ENCODE peak calls at places on chromosome 5, in ten cellular contexts. S, P, B, G, A, Q, W, D, K and C are unnamed samples.
A peak's percentile ranks its signal among the peaks of the same experiment; 100 is the strongest.

GRCh38 chr5:39197556-39197955 is 21.8 kb downstream of the FYB1 start:
- DNase-seq in D (no peak), K (no peak), S (no peak), G (no peak), P (no peak), B (no peak), Q (no peak), A (no peak), W (no peak), C (no peak)

GRCh38 chr5:82414043-82414393 is 135.9 kb upstream of the RPS23 start:
- DNase-seq in Q (no peak), B (no peak), G (no peak), W (no peak), D (no peak), P (no peak), K (no peak), A (no peak), S (no peak), C (no peak)

GRCh38 chr5:139335811-139336210 is 5.8 kb upstream of the PAIP2 start:
- DNase-seq in A (no peak), G (no peak), S (no peak), D (no peak), Q (peak; percentile 12), B (no peak), W (no peak), P (no peak), K (no peak), C (no peak)

GRCh38 chr5:175444060-175444904 is at the start of gene DRD1:
- DNase-seq in B (peak; percentile 43), Q (peak; percentile 20), A (peak; percentile 67), S (peak; percentile 56), K (peak; percentile 7), G (peak; percentile 34), P (peak; percentile 66), D (peak; percentile 89), W (peak; percentile 81), C (no peak)

GRCh38 chr5:127290019-127290945 is at the start of gene MEGF10:
- DNase-seq in Q (peak; percentile 48), S (no peak), A (peak; percentile 56), K (no peak), W (peak; percentile 57), D (peak; percentile 73), G (peak; percentile 13), B (peak; percentile 69), P (peak; percentile 71), C (no peak)

GRCh38 chr5:63250939-63251338 is 672.3 kb downstream of the LRRC70 start:
- DNase-seq in G (no peak), A (no peak), D (no peak), K (no peak), P (no peak), B (no peak), Q (no peak), S (no peak), W (no peak), C (no peak)

GRCh38 chr5:167899490-167899889 is 392.0 kb upstream of the WWC1 start:
- DNase-seq in G (no peak), A (no peak), W (peak; percentile 14), P (no peak), D (no peak), Q (peak; percentile 32), K (no peak), B (no peak), S (no peak), C (no peak)

GRCh38 chr5:93607367-93608258 is 24.6 kb downstream of the NR2F1 start:
- DNase-seq in P (no peak), B (peak; percentile 53), K (peak; percentile 1), S (peak; percentile 92), A (no peak), G (peak; percentile 74), Q (peak; percentile 86), W (no peak), D (peak; percentile 80), C (no peak)

GRCh38 chr5:157977957-157978505 is 119.1 kb upstream of the CLINT1 start:
- DNase-seq in G (no peak), W (no peak), D (no peak), B (no peak), K (no peak), P (no peak), A (no peak), S (no peak), Q (no peak), C (no peak)